ENCODE peak calls at places on chromosome 22, in eight cellular contexts. C is heart left ventricle, R is GM06990, L is thyroid gland, O is heart right ventricle, Z is A549, K is neural progenitor cell, Q is AG04450. E is an unnamed sample.

GRCh38 chr22:49862408-49862776 is 8.7 kb downstream of the ZBED4 start:
- DNase-seq in C (no peak), R (no peak), L (peak), O (no peak), Z (no peak), K (no peak), Q (no peak), E (peak)

GRCh38 chr22:44289429-44290171 is 23.2 kb downstream of the SHISAL1 start:
- DNase-seq in C (no peak), R (no peak), L (no peak), O (no peak), Z (no peak), K (peak), Q (peak), E (no peak)

GRCh38 chr22:22109693-22110466 is 127.3 kb upstream of the TOP3B start:
- DNase-seq in C (no peak), R (no peak), L (no peak), O (no peak), Z (no peak), K (no peak), Q (no peak), E (no peak)

GRCh38 chr22:49976439-49977175 is 16.0 kb downstream of the PIM3 start:
- DNase-seq in C (no peak), R (peak), L (no peak), O (no peak), Z (no peak), K (no peak), Q (no peak), E (no peak)

GRCh38 chr22:19932367-19933206 is 9.0 kb upstream of the COMT start:
- DNase-seq in C (no peak), R (no peak), L (no peak), O (no peak), Z (no peak), K (no peak), Q (no peak), E (no peak)

GRCh38 chr22:21816787-21817496 is 50.5 kb downstream of the MAPK1 start:
- DNase-seq in C (no peak), R (peak), L (no peak), O (peak), Z (peak), K (no peak), Q (peak), E (peak)

GRCh38 chr22:43186272-43187170 is at the start of gene TTLL12:
- DNase-seq in C (peak), R (peak), L (peak), O (peak), Z (peak), K (peak), Q (no peak), E (peak)

GRCh38 chr22:20524004-20524481 is 16.6 kb downstream of the MED15 start:
- DNase-seq in C (no peak), R (peak), L (no peak), O (no peak), Z (no peak), K (no peak), Q (no peak), E (peak)

GRCh38 chr22:50086526-50086925 is 1.3 kb upstream of the MLC1 start:
- DNase-seq in C (no peak), R (no peak), L (no peak), O (no peak), Z (no peak), K (no peak), Q (peak), E (peak)

GRCh38 chr22:21041937-21042336 is 3.8 kb upstream of the LRRC74B start:
- DNase-seq in C (no peak), R (no peak), L (no peak), O (no peak), Z (no peak), K (no peak), Q (no peak), E (peak)

GRCh38 chr22:20761536-20761935 is 12.4 kb upstream of the SERPIND1 start:
- DNase-seq in C (no peak), R (no peak), L (no peak), O (no peak), Z (no peak), K (no peak), Q (no peak), E (no peak)

GRCh38 chr22:24333301-24333700 is 62.7 kb downstream of the SPECC1L start:
- DNase-seq in C (no peak), R (no peak), L (no peak), O (no peak), Z (no peak), K (no peak), Q (peak), E (peak)

GRCh38 chr22:22693531-22693884 is 49.1 kb downstream of the GGTLC2 start:
- DNase-seq in C (no peak), R (no peak), L (no peak), O (no peak), Z (peak), K (no peak), Q (no peak), E (no peak)

GRCh38 chr22:22201185-22201924 is 43.2 kb upstream of the VPREB1 start:
- DNase-seq in C (no peak), R (peak), L (no peak), O (no peak), Z (peak), K (peak), Q (peak), E (peak)

GRCh38 chr22:42915980-42916765 is 59.1 kb upstream of the ARFGAP3 start:
- DNase-seq in C (no peak), R (no peak), L (peak), O (no peak), Z (no peak), K (peak), Q (no peak), E (no peak)

GRCh38 chr22:43238526-43239006 is 51.6 kb upstream of the TTLL12 start:
- DNase-seq in C (peak), R (no peak), L (no peak), O (peak), Z (no peak), K (no peak), Q (no peak), E (no peak)

GRCh38 chr22:31846161-31847115 is 92.6 kb downstream of the DEPDC5 start:
- DNase-seq in C (no peak), R (peak), L (no peak), O (no peak), Z (peak), K (no peak), Q (peak), E (peak)

GRCh38 chr22:32801436-32802290 is at the start of gene TIMP3:
- DNase-seq in C (peak), R (no peak), L (peak), O (peak), Z (no peak), K (peak), Q (peak), E (peak)

GRCh38 chr22:31866918-31867317 is 77.4 kb upstream of the YWHAH start:
- DNase-seq in C (no peak), R (no peak), L (no peak), O (no peak), Z (no peak), K (no peak), Q (no peak), E (no peak)

GRCh38 chr22:29213481-29213880 is 7.8 kb downstream of the EMID1 start:
- DNase-seq in C (no peak), R (no peak), L (no peak), O (no peak), Z (no peak), K (no peak), Q (no peak), E (no peak)

GRCh38 chr22:46004105-46004866 is 27.3 kb upstream of the WNT7B start:
- DNase-seq in C (no peak), R (no peak), L (no peak), O (no peak), Z (no peak), K (no peak), Q (no peak), E (no peak)

GRCh38 chr22:32335471-32335870 is 22.2 kb upstream of the RFPL3 start:
- DNase-seq in C (no peak), R (no peak), L (no peak), O (no peak), Z (no peak), K (peak), Q (no peak), E (no peak)

GRCh38 chr22:44136112-44136511 is 44.6 kb upstream of the PARVG start:
- DNase-seq in C (no peak), R (no peak), L (no peak), O (no peak), Z (no peak), K (no peak), Q (no peak), E (no peak)

GRCh38 chr22:19862616-19863246 is 8.1 kb upstream of the GNB1L start:
- DNase-seq in C (no peak), R (no peak), L (no peak), O (no peak), Z (no peak), K (no peak), Q (no peak), E (no peak)

GRCh38 chr22:43150731-43151206 is 590 bp upstream of the TSPO start:
- DNase-seq in C (no peak), R (no peak), L (no peak), O (no peak), Z (no peak), K (no peak), Q (no peak), E (no peak)

GRCh38 chr22:21939392-21940319 is 13.0 kb downstream of the PPM1F start:
- DNase-seq in C (no peak), R (no peak), L (no peak), O (peak), Z (no peak), K (no peak), Q (no peak), E (no peak)

GRCh38 chr22:23527971-23528740 is 51.9 kb downstream of the IGLL1 start:
- DNase-seq in C (no peak), R (no peak), L (peak), O (no peak), Z (no peak), K (no peak), Q (no peak), E (no peak)

GRCh38 chr22:41237707-41238569 is 2.8 kb downstream of the CHADL start:
- DNase-seq in C (peak), R (peak), L (peak), O (peak), Z (no peak), K (peak), Q (no peak), E (peak)

GRCh38 chr22:46056169-46057041 is 79.4 kb upstream of the WNT7B start:
- DNase-seq in C (no peak), R (no peak), L (no peak), O (no peak), Z (no peak), K (no peak), Q (no peak), E (no peak)

GRCh38 chr22:20974336-20974955 is 7.4 kb downstream of the AIFM3 start:
- DNase-seq in C (no peak), R (no peak), L (no peak), O (no peak), Z (no peak), K (no peak), Q (no peak), E (no peak)

GRCh38 chr22:33864723-33865130 is 55.5 kb downstream of the LARGE1 start:
- DNase-seq in C (peak), R (no peak), L (no peak), O (peak), Z (no peak), K (no peak), Q (no peak), E (peak)

GRCh38 chr22:41857160-41857859 is 24.4 kb downstream of the SREBF2 start:
- DNase-seq in C (peak), R (peak), L (peak), O (peak), Z (peak), K (peak), Q (no peak), E (peak)

GRCh38 chr22:31621507-31622160 is 40.4 kb downstream of the PISD start:
- DNase-seq in C (no peak), R (no peak), L (no peak), O (no peak), Z (no peak), K (no peak), Q (no peak), E (no peak)

GRCh38 chr22:19879651-19879995 is 24.9 kb upstream of the GNB1L start:
- DNase-seq in C (no peak), R (peak), L (no peak), O (no peak), Z (no peak), K (no peak), Q (no peak), E (no peak)

GRCh38 chr22:50173221-50173982 is 2.9 kb downstream of the PANX2 start:
- DNase-seq in C (no peak), R (peak), L (no peak), O (no peak), Z (no peak), K (no peak), Q (no peak), E (no peak)

DNA sequence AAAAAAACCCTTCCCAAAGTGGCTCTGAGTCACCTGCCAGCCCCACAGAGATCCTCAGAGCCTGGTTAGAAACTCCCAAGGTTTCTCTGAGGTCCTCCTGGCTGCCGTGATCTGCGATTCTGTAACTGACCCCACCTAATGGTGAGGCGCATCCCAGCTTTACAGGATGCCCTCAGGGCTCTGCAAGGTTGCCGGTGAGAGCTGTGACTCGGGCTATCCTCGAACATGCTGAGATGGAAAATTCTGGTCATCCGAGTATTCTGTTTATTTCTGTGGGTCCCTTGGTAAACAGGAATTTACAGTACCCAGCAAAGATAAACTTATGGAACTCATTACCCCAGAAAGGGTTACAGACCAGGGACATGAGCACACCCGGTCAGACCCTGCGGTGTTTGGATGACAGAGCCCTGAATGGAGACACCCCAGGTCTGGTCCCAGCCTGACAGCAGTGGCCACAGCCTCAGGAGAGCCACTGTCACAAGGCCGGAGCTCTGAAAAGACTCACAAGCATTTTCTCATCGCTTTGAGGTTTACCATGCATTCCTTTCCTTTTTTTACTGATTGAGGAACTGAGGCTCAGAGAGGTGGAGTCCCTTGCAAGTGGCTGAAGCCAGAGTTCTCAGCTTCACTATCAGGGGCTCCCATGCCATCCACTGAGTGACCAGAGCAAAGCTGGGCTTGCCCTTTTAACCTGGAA is 22.2 kb downstream of the LIF start:
- DNase-seq in C (no peak), R (no peak), L (no peak), O (no peak), Z (peak), K (no peak), Q (no peak), E (no peak)
- TF ChIP-seq CTCF in C (no peak), R (no peak), L (no peak), O (no peak), Z (no peak), K (no peak), Q (no peak), E (no peak)

DNA sequence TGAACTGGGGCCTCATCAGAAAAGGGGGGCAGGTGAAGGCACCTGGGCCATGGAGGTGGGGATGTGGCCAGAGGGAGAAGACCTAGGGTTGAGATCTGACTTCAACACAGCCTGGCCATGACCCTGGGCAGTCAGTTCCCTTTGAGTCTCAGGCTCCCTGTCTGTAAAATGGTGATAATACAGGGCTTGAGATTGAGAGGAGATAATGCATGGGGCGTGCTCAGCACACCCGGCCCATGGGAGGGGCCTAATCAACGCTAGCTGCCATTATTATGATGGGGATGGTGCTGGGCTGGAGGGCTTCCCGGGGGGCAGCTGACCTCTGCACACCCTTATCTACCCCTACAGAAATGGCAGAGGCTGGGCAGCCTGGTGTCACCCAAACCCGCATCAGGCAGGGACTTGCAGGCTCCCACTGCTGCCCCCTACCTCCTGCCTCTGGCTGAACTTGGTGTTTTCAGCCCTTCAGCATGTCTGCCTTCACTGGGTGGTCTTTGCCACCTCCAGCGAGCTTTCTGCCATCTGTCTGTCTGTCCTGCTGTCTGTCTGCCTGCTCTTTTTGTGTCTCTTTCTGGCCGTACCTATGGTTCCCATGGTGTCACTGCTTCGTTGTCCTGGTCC is 84.5 kb downstream of the CACNA1I start:
- DNase-seq in C (no peak), R (no peak), L (no peak), O (no peak), Z (no peak), K (no peak), Q (no peak), E (no peak)
- TF ChIP-seq CTCF in C (no peak), R (peak), L (no peak), O (no peak), Z (no peak), K (peak), Q (peak), E (peak)

GRCh38 chr22:37768273-37768672 is 39.5 kb upstream of the GCAT start:
- DNase-seq in C (no peak), R (no peak), L (no peak), O (no peak), Z (no peak), K (no peak), Q (no peak), E (no peak)
- TF ChIP-seq CTCF in C (no peak), R (peak), L (no peak), O (no peak), Z (no peak), K (peak), Q (peak), E (peak)

DNA sequence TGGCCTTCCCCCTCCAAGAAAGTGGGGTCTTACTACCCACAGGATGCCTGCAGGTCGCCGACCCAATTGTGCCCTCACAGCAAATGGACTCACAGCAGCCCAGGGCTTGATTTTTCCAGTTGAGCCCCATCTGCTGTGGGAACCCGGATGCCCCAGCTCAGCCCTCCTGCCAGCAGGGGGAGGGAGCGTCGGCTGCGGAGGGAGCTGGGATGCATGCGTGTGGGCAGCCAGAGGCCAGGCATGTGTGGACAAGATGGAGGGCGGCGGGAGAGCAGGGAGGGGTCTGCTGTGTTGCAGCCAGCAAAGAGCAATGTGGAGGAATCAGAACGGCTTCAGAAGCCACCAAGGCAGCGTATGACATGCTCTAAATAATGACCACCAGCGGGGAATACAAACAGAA is 41.0 kb upstream of the EIF3D start:
- DNase-seq in C (no peak), R (no peak), L (no peak), O (no peak), Z (peak), K (peak), Q (no peak), E (no peak)
- TF ChIP-seq CTCF in C (no peak), R (peak), L (no peak), O (peak), Z (no peak), K (peak), Q (peak), E (peak)

GRCh38 chr22:27720860-27721259 is 80.7 kb downstream of the MN1 start:
- DNase-seq in C (no peak), R (no peak), L (peak), O (no peak), Z (no peak), K (no peak), Q (no peak), E (no peak)

GRCh38 chr22:27724181-27724580 is 77.4 kb downstream of the MN1 start:
- DNase-seq in C (no peak), R (no peak), L (no peak), O (no peak), Z (no peak), K (no peak), Q (no peak), E (peak)

GRCh38 chr22:27724706-27725105 is 76.8 kb downstream of the MN1 start:
- DNase-seq in C (no peak), R (no peak), L (no peak), O (no peak), Z (no peak), K (no peak), Q (no peak), E (no peak)

GRCh38 chr22:27723708-27724107 is 77.8 kb downstream of the MN1 start:
- DNase-seq in C (no peak), R (no peak), L (no peak), O (no peak), Z (no peak), K (no peak), Q (no peak), E (no peak)

DNA sequence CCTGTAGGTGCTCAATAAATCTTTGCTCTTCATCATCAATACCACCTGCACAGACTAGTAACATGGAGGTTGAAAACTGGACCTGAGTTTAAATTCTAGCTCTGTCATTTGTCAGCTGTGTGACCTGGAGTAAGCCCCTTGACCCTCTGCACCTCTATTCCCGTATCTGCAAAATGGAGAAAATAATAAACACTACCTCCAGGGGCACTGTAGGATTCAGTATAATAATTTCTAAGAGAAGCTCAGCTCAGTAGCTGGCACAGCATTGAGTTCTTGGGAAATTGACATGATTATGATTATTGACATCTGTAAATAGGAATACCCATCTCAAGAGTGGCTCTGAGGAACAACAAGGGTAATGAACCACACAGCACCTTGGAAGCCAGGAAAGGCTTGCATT is 78.4 kb downstream of the MN1 start:
- DNase-seq in C (no peak), R (no peak), L (no peak), O (no peak), Z (no peak), K (no peak), Q (no peak), E (no peak)
- TF ChIP-seq CTCF in C (no peak), R (no peak), L (no peak), O (peak), Z (peak), K (peak), Q (peak), E (peak)

GRCh38 chr22:40161182-40161581 is 16.5 kb upstream of the TNRC6B start:
- DNase-seq in C (no peak), R (no peak), L (no peak), O (no peak), Z (no peak), K (no peak), Q (no peak), E (no peak)

GRCh38 chr22:40153186-40153585 is 24.5 kb upstream of the TNRC6B start:
- DNase-seq in C (no peak), R (no peak), L (no peak), O (no peak), Z (no peak), K (no peak), Q (no peak), E (no peak)

GRCh38 chr22:40157546-40157945 is 20.2 kb upstream of the TNRC6B start:
- DNase-seq in C (no peak), R (no peak), L (no peak), O (no peak), Z (no peak), K (no peak), Q (no peak), E (no peak)

GRCh38 chr22:40153705-40154104 is 24.0 kb upstream of the TNRC6B start:
- DNase-seq in C (no peak), R (no peak), L (no peak), O (no peak), Z (no peak), K (no peak), Q (no peak), E (no peak)

GRCh38 chr22:40156001-40156516 is 21.7 kb upstream of the TNRC6B start:
- DNase-seq in C (no peak), R (no peak), L (peak), O (no peak), Z (peak), K (no peak), Q (no peak), E (peak)
- TF ChIP-seq CTCF in C (no peak), R (no peak), L (no peak), O (peak), Z (no peak), K (no peak), Q (peak), E (peak)

E was measured in fibroblast of pulmonary artery.